ENCODE peak calls at places on chromosome 19, in seven cellular contexts. A, Q, C, D, H, B and R are unnamed samples.

GRCh38 chr19:34145741-34146202 is 26.5 kb upstream of the LSM14A start:
- DNase-seq in H (no peak), B (peak), C (peak), A (peak), D (peak), Q (peak), R (peak)

GRCh38 chr19:39397360-39398296 is 6.5 kb downstream of the MED29 start:
- DNase-seq in B (peak), Q (peak), C (no peak), A (peak), D (peak), H (peak), R (peak)

GRCh38 chr19:56942749-56943148 is 102.2 kb upstream of the PEG3 start:
- DNase-seq in C (no peak), B (no peak), A (peak), Q (no peak), H (no peak), D (no peak), R (peak)

GRCh38 chr19:33878136-33878535 is 81.5 kb downstream of the KCTD15 start:
- DNase-seq in D (no peak), B (no peak), Q (no peak), A (no peak), H (no peak), C (no peak), R (no peak)

GRCh38 chr19:13347351-13347750 is 158.9 kb downstream of the CACNA1A start:
- DNase-seq in H (no peak), C (no peak), B (no peak), D (no peak), A (no peak), Q (no peak), R (no peak)

GRCh38 chr19:16168465-16169081 is 4.8 kb downstream of the CIB3 start:
- DNase-seq in D (no peak), Q (peak), A (no peak), C (no peak), B (no peak), H (no peak), R (no peak)

GRCh38 chr19:1924320-1924961 is 16.5 kb upstream of the CSNK1G2 start:
- DNase-seq in C (no peak), H (no peak), A (no peak), D (no peak), B (no peak), Q (no peak), R (no peak)

GRCh38 chr19:34960940-34961679 is 2.9 kb downstream of the ZNF792 start:
- DNase-seq in A (no peak), Q (no peak), C (no peak), H (no peak), B (no peak), D (no peak), R (no peak)

GRCh38 chr19:52351512-52351911 is 15.5 kb downstream of the ZNF610 start:
- DNase-seq in B (peak), A (no peak), H (no peak), D (no peak), Q (no peak), C (no peak), R (no peak)
- TF ChIP-seq CTCF in B (peak), A (peak), H (no peak), D (no peak), Q (peak), C (no peak), R (no peak)

GRCh38 chr19:3098141-3098514 is 4.0 kb downstream of the GNA11 start:
- DNase-seq in Q (no peak), A (no peak), C (no peak), B (no peak), D (no peak), H (no peak), R (no peak)
- TF ChIP-seq CTCF in Q (no peak), A (no peak), C (no peak), B (no peak), D (no peak), H (no peak), R (no peak)

GRCh38 chr19:36093687-36094086 is 17.3 kb upstream of the OVOL3 start:
- DNase-seq in D (no peak), A (no peak), H (no peak), B (no peak), Q (no peak), C (no peak), R (peak)

GRCh38 chr19:36089847-36090246 is 21.1 kb upstream of the OVOL3 start:
- DNase-seq in H (no peak), D (no peak), A (no peak), Q (no peak), B (no peak), C (no peak), R (no peak)

GRCh38 chr19:36093146-36093662 is 17.7 kb upstream of the OVOL3 start:
- DNase-seq in Q (no peak), B (no peak), D (no peak), C (no peak), A (peak), H (no peak), R (peak)

GRCh38 chr19:36090930-36091695 is 19.8 kb upstream of the OVOL3 start:
- DNase-seq in D (no peak), H (no peak), C (no peak), B (no peak), A (no peak), Q (no peak), R (no peak)

GRCh38 chr19:36092566-36092965 is 18.4 kb upstream of the OVOL3 start:
- DNase-seq in C (no peak), Q (no peak), A (no peak), H (no peak), D (no peak), B (no peak), R (no peak)
- TF ChIP-seq CTCF in C (no peak), Q (no peak), A (no peak), H (no peak), D (no peak), B (no peak), R (no peak)

GRCh38 chr19:51131780-51132680 is 7.3 kb downstream of the SIGLEC9 start:
- DNase-seq in H (no peak), A (no peak), D (peak), Q (no peak), C (peak), B (no peak), R (peak)
- TF ChIP-seq CTCF in H (no peak), A (no peak), D (no peak), Q (no peak), C (no peak), B (no peak), R (no peak)

GRCh38 chr19:51111606-51112005 is 3.4 kb upstream of the CTU1 start:
- DNase-seq in C (no peak), Q (peak), H (no peak), A (no peak), B (no peak), D (no peak), R (no peak)
- TF ChIP-seq CTCF in C (peak), Q (peak), H (no peak), A (no peak), B (peak), D (peak), R (peak)

GRCh38 chr19:32631381-32631780 is 43.6 kb downstream of the ANKRD27 start:
- DNase-seq in H (no peak), C (no peak), B (no peak), A (no peak), D (no peak), Q (no peak), R (no peak)
- TF ChIP-seq CTCF in H (no peak), C (no peak), B (no peak), A (no peak), D (no peak), Q (no peak), R (no peak)

DNA sequence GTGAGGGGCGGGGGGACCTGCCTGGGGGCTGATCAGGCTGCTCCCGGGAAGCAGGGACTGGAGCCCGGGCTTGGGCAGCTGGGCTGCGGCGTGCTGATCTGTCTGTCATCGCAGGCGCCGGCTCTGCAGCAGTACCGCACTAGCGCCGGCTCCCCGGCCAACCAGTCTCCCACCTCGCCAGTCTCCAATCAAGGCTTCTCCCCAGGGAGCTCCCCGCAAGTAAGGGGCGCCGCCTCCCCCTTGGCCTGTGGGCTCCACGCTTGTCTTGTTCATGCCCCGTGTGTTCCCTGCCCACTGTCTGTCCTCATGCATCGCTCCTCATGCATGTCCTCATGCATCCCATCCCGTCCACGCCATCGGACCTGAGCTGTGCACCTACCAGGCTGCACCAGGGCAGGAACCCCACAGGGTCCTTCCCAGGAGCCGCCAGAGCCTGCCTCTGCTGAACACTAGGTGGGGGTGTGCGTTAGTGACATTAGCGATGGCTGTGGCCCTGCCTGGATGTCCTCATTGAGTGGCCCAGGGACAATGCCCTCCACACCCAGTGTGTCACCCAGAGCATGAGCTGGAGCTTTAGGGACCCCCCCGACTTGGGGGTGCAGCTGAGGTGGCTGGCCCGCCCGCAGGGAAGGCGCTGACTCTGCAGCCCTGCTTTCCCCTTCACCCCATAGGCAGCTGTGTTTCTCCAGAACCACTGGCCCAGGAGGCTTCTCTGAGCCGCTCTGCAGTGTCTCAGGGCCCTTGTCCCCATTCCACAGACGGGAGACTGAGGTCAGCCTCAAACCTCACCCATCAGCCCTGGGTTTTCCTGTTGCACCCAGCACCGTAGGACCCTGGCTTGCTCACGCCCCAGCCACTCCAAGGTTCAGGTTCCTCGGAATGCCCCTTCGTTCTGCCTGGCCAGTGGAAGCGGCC is 19.5 kb downstream of the COMP start:
- DNase-seq in H (no peak), A (no peak), D (no peak), B (no peak), Q (peak), C (no peak), R (no peak)
- TF ChIP-seq CTCF in H (no peak), A (peak), D (peak), B (peak), Q (peak), C (peak), R (peak)

GRCh38 chr19:652467-653389 is 10.3 kb downstream of the RNF126 start:
- DNase-seq in A (no peak), C (no peak), D (no peak), B (no peak), Q (no peak), H (no peak), R (no peak)
- TF ChIP-seq CTCF in A (no peak), C (no peak), D (no peak), B (no peak), Q (no peak), H (no peak), R (no peak)

GRCh38 chr19:41355802-41356201 is 2.1 kb upstream of the TGFB1 start:
- DNase-seq in A (no peak), Q (no peak), C (no peak), D (no peak), H (no peak), B (no peak), R (no peak)

GRCh38 chr19:41352609-41353465 is 885 bp downstream of the TGFB1 start:
- DNase-seq in C (no peak), H (no peak), D (peak), B (peak), A (peak), Q (peak), R (peak)

GRCh38 chr19:41355035-41355434 is 1.3 kb upstream of the TGFB1 start:
- DNase-seq in B (no peak), C (no peak), H (no peak), A (no peak), D (no peak), Q (no peak), R (no peak)

GRCh38 chr19:41353466-41354342 is at the start of gene TGFB1:
- DNase-seq in Q (peak), H (peak), A (peak), B (peak), D (peak), C (peak), R (peak)

DNA sequence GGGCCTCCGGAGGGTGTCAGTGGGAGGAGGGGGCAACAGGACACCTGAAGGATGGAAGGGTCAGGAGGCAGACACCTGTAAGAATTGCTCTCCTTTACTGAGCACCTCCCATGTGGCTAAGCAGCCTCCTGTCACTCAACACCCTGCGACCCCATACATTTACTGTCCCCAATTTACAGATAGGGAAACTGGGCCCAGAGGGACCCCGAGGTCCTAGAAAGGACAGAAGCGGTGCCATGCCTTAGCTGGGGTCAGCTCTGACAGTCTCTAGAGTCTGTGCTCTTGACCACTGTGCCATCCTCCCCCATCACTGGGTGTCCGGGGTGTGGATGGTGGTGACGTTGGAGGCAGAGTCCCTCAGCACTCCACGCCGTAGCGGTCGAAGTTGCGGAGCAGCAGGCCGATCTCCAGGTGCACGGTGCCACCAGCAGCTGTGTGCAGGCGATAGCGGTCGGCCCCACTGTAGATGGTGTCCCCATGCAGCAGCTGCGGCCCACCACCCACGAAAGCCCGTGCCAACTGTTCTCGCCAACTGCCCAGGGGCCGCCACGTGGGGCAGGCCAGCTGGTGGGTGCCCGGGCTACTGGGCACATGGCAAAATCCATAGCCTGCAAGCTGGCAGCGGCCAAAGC is 737 bp upstream of the TGFB1 start:
- DNase-seq in D (no peak), C (no peak), A (no peak), Q (no peak), B (no peak), H (no peak), R (no peak)
- TF ChIP-seq CTCF in D (no peak), C (no peak), A (no peak), Q (no peak), B (peak), H (peak), R (no peak)